ENCODE peak calls at places on chromosomes 3 and 15, in ten cellular contexts. W, H, U, O, Y, I, D, B, K and R are unnamed samples.

GRCh38 chr15:84864429-84864795 is 20.1 kb upstream of the SLC28A1 start:
- DNase-seq in W (peak; percentile 63), H (no peak), U (no peak), O (no peak), Y (no peak), I (no peak), D (no peak), B (no peak), K (no peak), R (no peak)

GRCh38 chr3:154971341-154971740 is 108.8 kb upstream of the MME start:
- DNase-seq in W (no peak), H (no peak), U (no peak), O (peak; percentile 8), Y (peak; percentile 17), I (no peak), D (no peak), B (no peak), K (no peak), R (no peak)

GRCh38 chr15:31031471-31032064 is 40.1 kb upstream of the MTMR10 start:
- DNase-seq in W (no peak), H (no peak), U (no peak), O (peak; percentile 35), Y (peak; percentile 72), I (no peak), D (peak; percentile 42), B (peak; percentile 82), K (no peak), R (no peak)

GRCh38 chr3:169865176-169865800 is 4.4 kb downstream of the LRRC31 start:
- DNase-seq in W (no peak), H (no peak), U (no peak), O (no peak), Y (no peak), I (no peak), D (no peak), B (no peak), K (no peak), R (no peak)

GRCh38 chr3:9247361-9248231 is 1.9 kb downstream of the SRGAP3 start:
- DNase-seq in W (no peak), H (no peak), U (no peak), O (peak; percentile 40), Y (no peak), I (no peak), D (no peak), B (no peak), K (no peak), R (no peak)

GRCh38 chr3:151096697-151097096 is 11.2 kb downstream of the MED12L start:
- DNase-seq in W (no peak), H (no peak), U (no peak), O (no peak), Y (no peak), I (no peak), D (no peak), B (no peak), K (no peak), R (no peak)

GRCh38 chr3:100096866-100097265 is 17.4 kb downstream of the FILIP1L start:
- DNase-seq in W (no peak), H (no peak), U (no peak), O (no peak), Y (no peak), I (no peak), D (no peak), B (no peak), K (no peak), R (no peak)

GRCh38 chr3:50388021-50388719 is 28.8 kb upstream of the TMEM115 start:
- DNase-seq in W (no peak), H (no peak), U (no peak), O (no peak), Y (no peak), I (no peak), D (no peak), B (no peak), K (no peak), R (peak; percentile 8)

GRCh38 chr15:63439536-63440264 is 58.1 kb upstream of the CA12 start:
- DNase-seq in W (no peak), H (no peak), U (no peak), O (no peak), Y (peak; percentile 65), I (no peak), D (no peak), B (peak; percentile 62), K (no peak), R (no peak)

GRCh38 chr15:63434567-63435219 is 53.0 kb upstream of the CA12 start:
- DNase-seq in W (no peak), H (no peak), U (no peak), O (no peak), Y (no peak), I (no peak), D (no peak), B (no peak), K (no peak), R (no peak)

GRCh38 chr15:63435416-63435815 is 53.8 kb upstream of the CA12 start:
- DNase-seq in W (no peak), H (no peak), U (no peak), O (no peak), Y (no peak), I (no peak), D (no peak), B (no peak), K (no peak), R (no peak)

GRCh38 chr15:63440265-63440648 is 58.6 kb upstream of the CA12 start:
- DNase-seq in W (no peak), H (no peak), U (no peak), O (no peak), Y (no peak), I (no peak), D (no peak), B (no peak), K (no peak), R (no peak)

GRCh38 chr15:63436872-63437375 is 55.3 kb upstream of the CA12 start:
- DNase-seq in W (peak; percentile 86), H (peak; percentile 82), U (peak; percentile 77), O (peak; percentile 57), Y (peak; percentile 84), I (peak; percentile 70), D (peak; percentile 86), B (peak; percentile 77), K (peak; percentile 85), R (peak; percentile 82)
- H3K27ac ChIP-seq in W (peak overlapping the region; percentile 78), H (peak overlapping the region; percentile 20), U (peak overlapping the region; percentile 73), O (no peak overlapping the region), Y (peak overlapping the region; percentile 20), I (peak overlapping the region; percentile 22), D (peak overlapping the region; percentile 57), B (peak overlapping the region; percentile 9), K (no peak overlapping the region), R (peak overlapping the region; percentile 59)

GRCh38 chr3:42491876-42492507 is 10.5 kb upstream of the VIPR1 start:
- DNase-seq in W (no peak), H (no peak), U (no peak), O (no peak), Y (no peak), I (no peak), D (no peak), B (no peak), K (peak; percentile 44), R (peak; percentile 25)

GRCh38 chr3:42493798-42494151 is 8.7 kb upstream of the VIPR1 start:
- DNase-seq in W (no peak), H (no peak), U (no peak), O (no peak), Y (no peak), I (no peak), D (no peak), B (no peak), K (peak; percentile 38), R (no peak)

GRCh38 chr3:42490243-42490642 is 12.2 kb upstream of the VIPR1 start:
- DNase-seq in W (peak; percentile 63), H (peak; percentile 86), U (no peak), O (peak; percentile 83), Y (no peak), I (no peak), D (peak; percentile 44), B (no peak), K (peak; percentile 66), R (no peak)

GRCh38 chr3:42493126-42493797 is 9.2 kb upstream of the VIPR1 start:
- DNase-seq in W (no peak), H (no peak), U (no peak), O (no peak), Y (no peak), I (no peak), D (no peak), B (no peak), K (peak; percentile 48), R (no peak)

DNA sequence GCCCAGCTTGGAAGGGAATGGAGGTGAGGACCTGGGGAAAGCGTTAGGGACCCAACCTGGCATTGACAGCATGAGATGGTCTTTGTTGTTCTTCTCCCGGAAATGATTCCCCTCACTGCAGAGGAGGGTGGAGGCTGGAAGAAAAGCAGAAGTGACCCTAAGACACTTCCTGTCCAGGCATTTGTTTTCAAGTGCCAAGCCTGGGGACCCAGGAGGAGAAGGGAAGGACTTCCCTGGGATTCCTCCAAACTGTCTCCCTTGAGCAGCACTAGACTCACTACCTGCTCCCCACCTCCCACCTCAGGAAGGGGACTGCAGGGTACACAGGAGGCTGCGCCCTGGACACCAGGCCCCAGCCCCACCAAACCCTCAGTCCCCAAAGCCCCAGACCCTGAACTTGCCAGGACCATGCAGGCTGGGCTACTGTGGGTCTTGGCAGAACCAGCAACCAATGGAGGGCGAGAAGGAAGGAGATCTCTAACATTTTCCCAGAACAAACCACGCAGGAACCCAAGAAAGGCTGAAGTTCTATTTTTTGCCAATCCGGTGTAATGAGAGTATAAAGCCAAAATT is 9.8 kb upstream of the VIPR1 start:
- DNase-seq in W (no peak), H (no peak), U (no peak), O (no peak), Y (no peak), I (no peak), D (no peak), B (no peak), K (peak; percentile 33), R (peak; percentile 29)
- H3K27ac ChIP-seq in W (peak overlapping the region; percentile 70), H (no peak overlapping the region), U (no peak overlapping the region), O (no peak overlapping the region), Y (no peak overlapping the region), I (no peak overlapping the region), D (no peak overlapping the region), B (no peak overlapping the region), K (no peak overlapping the region), R (peak overlapping the region; percentile 23)

GRCh38 chr3:38992117-38992779 is 59.5 kb downstream of the SCN11A start:
- DNase-seq in W (no peak), H (no peak), U (no peak), O (peak; percentile 71), Y (peak; percentile 91), I (no peak), D (peak; percentile 93), B (peak; percentile 81), K (no peak), R (no peak)
- H3K27ac ChIP-seq in W (no peak overlapping the region), H (no peak overlapping the region), U (no peak overlapping the region), O (peak overlapping the region; percentile 37), Y (peak overlapping the region; percentile 75), I (no peak overlapping the region), D (peak overlapping the region; percentile 10), B (peak overlapping the region; percentile 21), K (no peak overlapping the region), R (no peak overlapping the region)

DNA sequence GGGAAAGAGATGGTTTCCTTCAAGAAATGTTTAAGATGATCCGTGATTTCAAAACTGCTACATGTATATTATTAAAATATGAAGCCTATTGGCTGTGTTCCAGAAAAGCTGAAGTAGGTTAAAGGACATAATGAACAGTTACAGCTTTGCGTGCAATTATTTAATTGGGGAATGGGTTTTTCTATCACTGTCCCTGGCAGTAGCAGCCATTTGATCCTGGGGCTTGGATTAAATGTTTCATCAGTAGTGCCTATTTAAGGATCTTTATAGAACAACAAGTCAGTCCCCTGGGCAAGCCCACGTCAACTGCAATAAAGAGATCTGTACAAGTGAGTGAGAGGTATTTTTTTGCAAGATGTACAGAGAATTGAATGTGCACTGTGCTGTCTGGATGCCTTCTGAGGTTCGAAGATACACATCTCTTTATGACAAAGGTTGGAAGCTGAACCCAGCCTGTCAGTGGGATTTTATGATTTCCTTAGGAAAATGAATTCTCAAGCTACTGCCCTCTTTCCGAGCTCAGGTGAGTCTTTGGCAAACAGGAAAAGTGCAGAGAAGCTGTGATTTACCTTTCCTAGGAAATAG is 337.1 kb upstream of the RARB start:
- DNase-seq in W (no peak), H (no peak), U (no peak), O (no peak), Y (no peak), I (no peak), D (no peak), B (no peak), K (no peak), R (no peak)
- H3K27ac ChIP-seq in W (no peak overlapping the region), H (no peak overlapping the region), U (no peak overlapping the region), O (no peak overlapping the region), Y (no peak overlapping the region), I (no peak overlapping the region), D (no peak overlapping the region), B (no peak overlapping the region), K (no peak overlapping the region), R (no peak overlapping the region)